ENCODE peak calls at places on chromosomes 2 and 18, in ten cellular contexts. I, M, B, C, Y, W, K, J, T and R are unnamed samples. For H3K36me3, the result is how much of the 10 kb centered on the place peaks cover.

GRCh38 chr18:50866765-50867164 is 12.2 kb upstream of the ME2 start:
- DNase-seq in M (no peak), J (no peak), B (no peak), T (no peak), Y (no peak), W (no peak), C (peak), K (no peak), I (no peak), R (no peak)

GRCh38 chr2:129877795-129878775 is 101.4 kb upstream of the RAB6C start:
- DNase-seq in M (no peak), K (no peak), Y (no peak), B (peak), I (peak), C (peak), W (peak), J (peak), T (peak), R (no peak)

GRCh38 chr18:11840493-11840892 is 10.7 kb upstream of the CHMP1B start:
- DNase-seq in M (no peak), W (no peak), C (no peak), J (no peak), Y (no peak), K (no peak), I (no peak), B (no peak), T (no peak), R (no peak)

GRCh38 chr2:215664847-215665525 is 229.1 kb upstream of the FN1 start:
- DNase-seq in I (peak), J (no peak), T (peak), B (no peak), Y (no peak), W (no peak), K (no peak), M (no peak), C (peak), R (peak)

GRCh38 chr2:8604262-8604661 is 77.6 kb upstream of the ID2 start:
- DNase-seq in Y (no peak), T (no peak), J (no peak), B (no peak), I (no peak), C (peak), K (no peak), M (no peak), W (no peak), R (no peak)

GRCh38 chr2:62787381-62787780 is 81.9 kb downstream of the EHBP1 start:
- DNase-seq in T (no peak), J (no peak), W (no peak), C (peak), Y (no peak), K (no peak), I (peak), M (no peak), B (no peak), R (peak)

GRCh38 chr2:239862613-239863012 is 162.5 kb downstream of the NDUFA10 start:
- DNase-seq in T (no peak), I (no peak), C (no peak), M (no peak), J (peak), K (no peak), W (no peak), B (no peak), Y (no peak), R (no peak)

GRCh38 chr18:30271716-30272115 is 770.8 kb downstream of the DSC3 start:
- DNase-seq in K (no peak), C (no peak), I (no peak), J (no peak), M (no peak), Y (no peak), W (no peak), B (no peak), T (no peak), R (no peak)

GRCh38 chr2:223644116-223644515 is 42.0 kb upstream of the SCG2 start:
- DNase-seq in J (no peak), K (no peak), Y (no peak), T (no peak), I (no peak), M (no peak), C (no peak), W (no peak), B (no peak), R (no peak)

GRCh38 chr2:84338069-84338468 is 121.0 kb downstream of the SUCLG1 start:
- DNase-seq in T (no peak), W (no peak), K (no peak), B (no peak), Y (no peak), I (no peak), C (no peak), J (no peak), M (no peak), R (no peak)

GRCh38 chr18:49921278-49922037 is 108.1 kb upstream of the ACAA2 start:
- DNase-seq in W (no peak), J (no peak), K (no peak), C (no peak), Y (no peak), B (no peak), M (no peak), I (peak), T (no peak), R (no peak)

GRCh38 chr2:235264121-235264493 is 229.7 kb upstream of the AGAP1 start:
- DNase-seq in Y (no peak), W (no peak), K (no peak), C (no peak), J (no peak), I (no peak), T (no peak), M (no peak), B (no peak), R (no peak)

GRCh38 chr2:201130524-201131186 is 14.7 kb downstream of the CFLAR start:
- DNase-seq in M (no peak), C (peak), J (no peak), Y (no peak), K (no peak), B (no peak), T (no peak), I (peak), W (no peak), R (peak)

GRCh38 chr2:195477248-195477995 is 179.6 kb upstream of the SLC39A10 start:
- DNase-seq in K (no peak), B (no peak), I (peak), Y (no peak), J (no peak), C (peak), W (no peak), M (no peak), T (no peak), R (no peak)

GRCh38 chr2:217520361-217521010 is 482.3 kb downstream of the TNS1 start:
- DNase-seq in K (no peak), M (no peak), I (no peak), W (no peak), Y (no peak), C (no peak), T (no peak), J (no peak), B (no peak), R (no peak)

GRCh38 chr18:56475250-56475649 is 163.1 kb downstream of the TXNL1 start:
- DNase-seq in C (peak), T (no peak), Y (no peak), K (no peak), B (no peak), M (no peak), J (no peak), W (no peak), I (peak), R (no peak)

GRCh38 chr2:189411860-189412259 is 29.4 kb upstream of the WDR75 start:
- DNase-seq in I (peak), W (no peak), K (no peak), J (no peak), B (no peak), Y (no peak), T (no peak), C (peak), M (no peak), R (no peak)

GRCh38 chr18:3061581-3062416 is 48.9 kb upstream of the LPIN2 start:
- DNase-seq in B (no peak), C (no peak), W (no peak), K (no peak), M (no peak), I (no peak), Y (no peak), T (no peak), J (no peak), R (no peak)

GRCh38 chr2:9229470-9229820 is 22.8 kb downstream of the ASAP2 start:
- DNase-seq in C (no peak), T (no peak), I (no peak), J (no peak), K (no peak), W (no peak), M (no peak), Y (no peak), B (no peak), R (no peak)

GRCh38 chr2:77387324-77387723 is 134.9 kb downstream of the LRRTM4 start:
- DNase-seq in K (no peak), M (no peak), T (no peak), B (no peak), J (no peak), Y (no peak), W (no peak), C (no peak), I (no peak), R (no peak)
- TF ChIP-seq CTCF in K (no peak), M (no peak), T (no peak), B (no peak), J (no peak), Y (no peak), W (no peak), C (no peak), I (no peak), R (no peak)

DNA sequence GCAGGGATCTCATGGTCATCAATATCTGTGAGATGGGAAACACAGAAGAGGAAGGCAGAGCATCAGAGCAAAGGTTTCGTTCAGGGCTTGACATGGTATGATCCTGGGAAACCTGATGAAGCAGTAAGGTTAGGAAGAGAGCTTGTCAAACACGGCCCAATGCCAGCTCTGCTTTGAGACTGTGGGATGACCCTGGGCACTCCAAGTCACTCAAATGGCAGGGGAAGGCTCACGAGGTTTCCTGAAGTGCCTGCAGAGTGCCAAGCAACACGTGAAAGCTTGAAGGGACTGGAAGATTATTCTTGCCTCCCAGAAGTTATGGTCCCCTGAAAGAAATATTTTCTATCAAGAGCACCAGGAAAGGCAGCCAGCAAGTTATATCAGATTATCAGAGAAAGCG is 6.5 kb downstream of the MCFD2 start:
- DNase-seq in Y (no peak), K (no peak), B (no peak), M (no peak), C (no peak), J (no peak), T (no peak), W (no peak), I (no peak), R (no peak)
- H3K36me3 ChIP-seq in Y (under half), K (under half), B (under half), M (under half), C (under half), J (under half), T (half or more), W (half or more), I (under half), R (under half)

GRCh38 chr18:63016270-63016669 is 300.9 kb downstream of the PHLPP1 start:
- DNase-seq in I (peak), C (peak), K (peak), W (no peak), B (peak), T (no peak), Y (peak), M (peak), J (peak), R (no peak)
- TF ChIP-seq CTCF in I (peak), C (peak), K (peak), W (peak), B (peak), T (peak), Y (peak), M (peak), J (peak), R (peak)

DNA sequence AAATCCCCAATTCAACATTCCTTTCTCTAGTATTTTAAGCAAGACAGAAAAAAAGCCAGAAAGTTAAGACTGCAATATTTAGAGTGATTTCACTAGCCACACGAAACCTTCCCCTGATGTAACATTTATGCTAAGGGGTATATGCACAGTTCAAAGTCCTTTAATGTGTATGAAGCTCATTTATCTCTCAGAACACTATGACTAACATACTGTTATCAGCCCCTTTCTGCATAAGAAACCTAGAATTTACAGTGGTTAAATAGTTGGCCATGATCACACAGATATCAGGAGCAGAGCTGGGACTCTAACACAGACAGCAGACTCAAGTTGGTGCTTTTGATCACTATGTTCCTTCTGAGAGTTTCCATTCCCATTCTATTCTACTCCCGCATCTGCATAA is 185.5 kb downstream of the CDH2 start:
- DNase-seq in I (peak), W (no peak), B (no peak), T (no peak), C (no peak), K (no peak), Y (no peak), J (no peak), M (no peak), R (no peak)
- H3K36me3 ChIP-seq in I (half or more), W (under half), B (under half), T (under half), C (under half), K (under half), Y (under half), J (under half), M (under half), R (under half)

GRCh38 chr18:78896111-78896510 is 83.5 kb upstream of the SALL3 start:
- DNase-seq in C (no peak), W (no peak), T (no peak), I (no peak), Y (no peak), M (no peak), B (no peak), K (no peak), J (no peak), R (no peak)
- TF ChIP-seq CTCF in C (no peak), W (no peak), T (no peak), I (no peak), Y (no peak), M (no peak), B (no peak), K (no peak), J (no peak), R (no peak)

DNA sequence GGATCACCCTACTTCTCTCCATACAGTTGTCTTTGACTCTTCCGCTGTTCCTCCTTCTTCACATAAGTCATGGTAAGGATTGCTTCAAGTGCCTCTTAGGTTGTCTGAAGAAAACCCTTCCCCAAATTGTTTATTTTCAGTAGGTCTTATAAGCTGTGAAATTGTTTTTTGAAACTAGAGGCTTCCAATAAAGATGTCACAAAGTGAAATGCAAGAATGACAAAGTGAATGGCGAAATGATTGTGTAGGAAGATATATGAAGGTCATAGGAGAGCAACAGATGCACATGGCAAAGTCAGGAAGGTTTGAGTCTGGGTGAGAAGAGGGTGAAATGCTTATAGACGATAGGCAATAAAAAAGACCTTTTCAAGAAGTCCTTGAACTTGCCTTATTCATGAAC is 548.8 kb downstream of the PARD3B start:
- DNase-seq in K (no peak), B (no peak), M (no peak), I (no peak), W (no peak), C (no peak), T (no peak), Y (no peak), J (no peak), R (no peak)
- H3K36me3 ChIP-seq in K (under half), B (under half), M (under half), I (under half), W (under half), C (under half), T (under half), Y (under half), J (under half), R (under half)

GRCh38 chr18:36187138-36187825 is at the start of gene MOCOS:
- DNase-seq in J (peak), Y (peak), W (peak), B (peak), K (peak), I (no peak), M (peak), C (peak), T (peak), R (peak)
- TF ChIP-seq CTCF in J (no peak), Y (no peak), W (no peak), B (no peak), K (no peak), I (no peak), M (no peak), C (no peak), T (no peak), R (no peak)

GRCh38 chr2:27606611-27607010 is 22.2 kb downstream of the CCDC121 start:
- DNase-seq in Y (no peak), B (no peak), M (no peak), J (no peak), W (no peak), K (no peak), T (no peak), I (peak), C (no peak), R (no peak)
- H3K36me3 ChIP-seq in Y (under half), B (under half), M (under half), J (under half), W (half or more), K (under half), T (half or more), I (under half), C (under half), R (under half)

DNA sequence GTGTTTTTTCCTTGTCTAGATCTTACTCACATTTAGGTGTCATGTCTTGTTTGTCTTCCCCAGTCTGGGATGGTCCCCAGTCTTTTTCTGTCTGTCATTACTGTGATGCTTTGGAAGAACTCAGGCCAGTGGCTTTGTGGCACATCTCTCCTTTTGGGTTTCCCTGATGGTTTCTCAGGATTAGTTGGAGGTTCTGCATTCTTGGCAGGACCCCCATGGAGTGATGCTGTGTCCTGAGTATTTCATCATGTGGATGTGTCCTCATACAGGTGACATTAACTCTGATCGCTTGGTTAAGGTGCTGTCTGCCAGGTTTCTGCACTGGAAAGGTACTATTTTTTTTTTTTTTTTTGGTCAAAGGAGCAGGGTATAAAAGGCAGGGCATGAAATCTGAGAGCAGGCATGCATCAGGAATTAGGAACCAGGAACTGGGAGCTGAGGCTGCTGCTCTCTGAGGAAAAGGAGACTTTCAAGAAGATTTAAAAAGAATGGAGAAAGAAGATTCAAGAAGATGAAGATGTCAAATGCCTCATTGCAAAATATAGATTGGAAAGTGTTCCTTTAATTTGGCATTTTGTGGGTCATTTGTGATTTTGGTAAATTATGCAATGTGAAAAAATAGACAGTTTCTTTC is 85.3 kb downstream of the NUP35 start:
- DNase-seq in M (no peak), W (no peak), I (no peak), B (no peak), Y (no peak), J (no peak), T (no peak), K (no peak), C (no peak), R (no peak)
- TF ChIP-seq CTCF in M (no peak), W (no peak), I (no peak), B (no peak), Y (no peak), J (no peak), T (no peak), K (no peak), C (no peak), R (no peak)

GRCh38 chr18:10399465-10399864 is 55.0 kb upstream of the APCDD1 start:
- DNase-seq in T (no peak), I (no peak), M (no peak), Y (no peak), B (no peak), W (no peak), J (no peak), K (no peak), C (no peak), R (no peak)
- H3K36me3 ChIP-seq in T (under half), I (under half), M (under half), Y (under half), B (under half), W (under half), J (under half), K (under half), C (under half), R (under half)